ENCODE peak calls at places on chromosomes 7 and 10, in six cellular contexts. L, C, Z, H, E and S are unnamed samples.

GRCh38 chr10:16779375-16779774 is 37.8 kb downstream of the RSU1 start:
- DNase-seq in Z (no peak), E (no peak), H (no peak), C (no peak), L (no peak), S (no peak)

GRCh38 chr7:20459411-20459810 is 128.7 kb downstream of the ITGB8 start:
- DNase-seq in Z (no peak), E (no peak), H (no peak), C (no peak), L (no peak), S (no peak)

GRCh38 chr10:32377458-32378370 is 30.8 kb upstream of the EPC1 start:
- DNase-seq in C (no peak), L (no peak), H (peak; percentile 35), E (peak; percentile 30), Z (peak; percentile 57), S (peak; percentile 64)

GRCh38 chr10:16809074-16809718 is 8.0 kb downstream of the RSU1 start:
- DNase-seq in C (no peak), E (peak; percentile 28), Z (peak; percentile 42), H (no peak), L (peak; percentile 32), S (peak; percentile 41)

GRCh38 chr10:75358835-75359421 is 42.6 kb downstream of the ZNF503 start:
- DNase-seq in C (no peak), E (no peak), H (peak; percentile 81), L (no peak), Z (peak; percentile 53), S (peak; percentile 86)

GRCh38 chr7:16838386-16838785 is 33.6 kb upstream of the AGR2 start:
- DNase-seq in Z (no peak), H (peak; percentile 21), L (no peak), C (no peak), E (no peak), S (no peak)

GRCh38 chr7:105654994-105655900 is 74.0 kb upstream of the EFCAB10 start:
- DNase-seq in E (peak; percentile 87), L (no peak), Z (no peak), C (no peak), H (peak; percentile 51), S (peak; percentile 79)

GRCh38 chr10:114956466-114956865 is 18.5 kb downstream of the TRUB1 start:
- DNase-seq in C (no peak), H (no peak), Z (no peak), L (no peak), E (no peak), S (peak; percentile 34)

GRCh38 chr10:73414230-73414981 is 548 bp upstream of the ANXA7 start:
- DNase-seq in L (no peak), E (no peak), C (no peak), Z (no peak), H (no peak), S (no peak)

GRCh38 chr10:127907411-127908105 is 655 bp downstream of the PTPRE start:
- DNase-seq in L (peak; percentile 55), H (peak; percentile 71), E (no peak), C (no peak), Z (no peak), S (peak; percentile 32)

GRCh38 chr7:36670585-36671431 is 53.5 kb downstream of the AOAH start:
- DNase-seq in L (no peak), E (no peak), Z (peak; percentile 64), C (no peak), H (no peak), S (peak; percentile 78)

GRCh38 chr7:2191026-2191425 is 41.7 kb downstream of the MAD1L1 start:
- DNase-seq in H (peak; percentile 61), L (no peak), C (no peak), Z (no peak), E (no peak), S (no peak)

GRCh38 chr10:79390551-79391229 is 43.4 kb downstream of the PPIF start:
- DNase-seq in Z (no peak), L (peak; percentile 19), E (peak; percentile 77), C (peak; percentile 1), H (no peak), S (no peak)

GRCh38 chr7:7103343-7104313 is 78.7 kb upstream of the C1GALT1 start:
- DNase-seq in L (no peak), E (no peak), H (peak; percentile 54), Z (peak; percentile 66), C (no peak), S (peak; percentile 91)

GRCh38 chr7:23072043-23072442 is 33.5 kb upstream of the KLHL7 start:
- DNase-seq in H (no peak), L (no peak), Z (peak; percentile 9), E (no peak), C (no peak), S (peak; percentile 35)

GRCh38 chr7:33692956-33693355 is 212.4 kb upstream of the BMPER start:
- DNase-seq in H (peak; percentile 72), C (no peak), E (no peak), L (no peak), Z (no peak), S (peak; percentile 75)

GRCh38 chr10:45040921-45041320 is 40.2 kb downstream of the ZNF22 start:
- DNase-seq in E (no peak), L (no peak), H (no peak), Z (no peak), C (no peak), S (peak; percentile 27)

GRCh38 chr10:84156768-84157167 is 16.8 kb upstream of the GPR15LG start:
- DNase-seq in L (no peak), C (no peak), Z (no peak), E (no peak), H (no peak), S (peak; percentile 2)

GRCh38 chr7:543790-544527 is 24.3 kb upstream of the PDGFA start:
- DNase-seq in Z (no peak), C (no peak), E (no peak), H (no peak), L (no peak), S (no peak)

GRCh38 chr10:112227331-112227961 is 43.9 kb upstream of the GPAM start:
- DNase-seq in L (no peak), H (peak; percentile 39), Z (no peak), E (no peak), C (no peak), S (peak; percentile 64)

GRCh38 chr7:3301472-3301778 is 373 bp downstream of the SDK1 start:
- DNase-seq in L (no peak), E (no peak), C (no peak), Z (no peak), H (no peak), S (no peak)

GRCh38 chr7:130921391-130922180 is 187.6 kb upstream of the KLF14 start:
- DNase-seq in C (peak; percentile 54), H (peak; percentile 97), E (no peak), L (peak; percentile 49), Z (no peak), S (peak; percentile 98)

GRCh38 chr7:105794741-105795729 is 81.4 kb downstream of the ATXN7L1 start:
- DNase-seq in E (peak; percentile 54), H (peak; percentile 51), C (no peak), Z (no peak), L (peak; percentile 48), S (peak; percentile 85)

GRCh38 chr10:103660364-103661197 is 167.1 kb downstream of the NEURL1 start:
- DNase-seq in Z (no peak), H (no peak), E (no peak), L (peak; percentile 39), C (no peak), S (peak; percentile 52)

GRCh38 chr10:72834183-72834825 is 59.2 kb upstream of the OIT3 start:
- DNase-seq in Z (peak; percentile 76), L (no peak), C (no peak), H (peak; percentile 47), E (peak; percentile 62), S (peak; percentile 90)

GRCh38 chr7:460374-461117 is 59.1 kb downstream of the PDGFA start:
- DNase-seq in C (no peak), Z (no peak), L (no peak), H (no peak), E (no peak), S (peak; percentile 32)

GRCh38 chr7:140475747-140476333 is 3.5 kb downstream of the MKRN1 start:
- DNase-seq in Z (peak; percentile 52), C (no peak), E (peak; percentile 40), H (peak; percentile 7), L (no peak), S (peak; percentile 58)

GRCh38 chr7:23546897-23547572 is 15.3 kb upstream of the TRA2A start:
- DNase-seq in E (peak; percentile 80), C (no peak), Z (peak; percentile 93), L (peak; percentile 61), H (peak; percentile 72), S (peak; percentile 96)

GRCh38 chr7:159104188-159105030 is 40.3 kb downstream of the VIPR2 start:
- DNase-seq in H (no peak), C (no peak), L (peak; percentile 78), E (peak; percentile 12), Z (no peak), S (no peak)

GRCh38 chr10:94363251-94363565 is 469 bp upstream of the NOC3L start:
- DNase-seq in Z (no peak), E (no peak), C (no peak), H (no peak), L (no peak), S (no peak)
- H3K4me3 ChIP-seq in Z (peak overlapping the region; percentile 75), E (peak overlapping the region; percentile 56), C (peak overlapping the region; percentile 85), H (peak overlapping the region; percentile 87), L (peak overlapping the region; percentile 83), S (peak overlapping the region; percentile 85)

GRCh38 chr10:121695731-121696464 is 97.7 kb upstream of the FGFR2 start:
- DNase-seq in H (no peak), C (no peak), E (no peak), Z (no peak), L (no peak), S (no peak)

GRCh38 chr10:121698902-121699301 is 100.7 kb upstream of the FGFR2 start:
- DNase-seq in Z (no peak), E (no peak), L (no peak), H (no peak), C (no peak), S (no peak)

GRCh38 chr10:121694966-121695340 is 96.7 kb upstream of the FGFR2 start:
- DNase-seq in L (no peak), E (no peak), Z (no peak), H (no peak), C (no peak), S (no peak)

GRCh38 chr10:121698336-121698735 is 100.1 kb upstream of the FGFR2 start:
- DNase-seq in H (peak; percentile 39), L (no peak), C (no peak), Z (no peak), E (no peak), S (no peak)

GRCh38 chr10:121696854-121697253 is 98.6 kb upstream of the FGFR2 start:
- DNase-seq in C (no peak), L (no peak), H (no peak), Z (peak; percentile 35), E (peak; percentile 28), S (no peak)
- TF ChIP-seq CTCF in C (peak; percentile 37), L (peak; percentile 39), H (peak; percentile 19), Z (no peak), E (peak; percentile 16), S (peak; percentile 12)

DNA sequence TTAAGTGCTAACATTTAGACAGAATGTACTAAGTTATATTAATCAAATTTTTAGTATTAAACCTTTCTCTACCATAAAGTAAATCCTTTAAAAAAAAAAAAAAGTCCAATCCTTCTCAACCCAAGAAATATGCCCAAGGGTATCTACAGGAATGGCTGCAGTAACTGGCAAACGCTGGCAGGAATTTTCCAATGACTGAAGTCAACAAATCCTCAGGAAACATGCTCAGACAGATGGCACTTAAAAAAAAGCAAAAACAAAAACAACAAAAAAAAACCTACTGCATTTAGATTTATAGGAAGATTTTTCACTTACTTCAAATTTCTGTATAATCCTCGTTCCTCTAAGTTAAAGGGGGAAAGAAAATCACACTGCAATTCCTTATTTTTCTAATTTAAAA is 666 bp downstream of the SVIL start:
- DNase-seq in C (no peak), E (no peak), H (no peak), L (no peak), Z (no peak), S (no peak)
- H3K4me3 ChIP-seq in C (peak overlapping the region; percentile 71), E (peak overlapping the region; percentile 27), H (peak overlapping the region; percentile 41), L (peak overlapping the region; percentile 64), Z (no peak overlapping the region), S (peak overlapping the region; percentile 69)

GRCh38 chr7:117375380-117375779 is 51.9 kb downstream of the ASZ1 start:
- DNase-seq in C (no peak), Z (no peak), L (no peak), H (no peak), E (no peak), S (peak; percentile 42)
- TF ChIP-seq CTCF in C (no peak), Z (no peak), L (no peak), H (peak; percentile 23), E (no peak), S (peak; percentile 54)